ENCODE peak calls at places on chromosome 18, in ten cellular contexts. X, D, O, P, L, N, W, M, V and S are unnamed samples.

GRCh38 chr18:26516964-26517363 is 31.4 kb downstream of the KCTD1 start:
- DNase-seq in X (no peak), D (no peak), O (no peak), P (no peak), L (peak; percentile 68), N (no peak), W (no peak), M (no peak), V (no peak), S (no peak)

GRCh38 chr18:28123401-28124030 is 53.4 kb downstream of the CDH2 start:
- DNase-seq in X (no peak), D (no peak), O (no peak), P (no peak), L (no peak), N (no peak), W (no peak), M (no peak), V (no peak), S (no peak)

GRCh38 chr18:55509631-55510372 is 78.2 kb downstream of the TCF4 start:
- DNase-seq in X (no peak), D (peak; percentile 76), O (no peak), P (peak; percentile 45), L (peak; percentile 21), N (no peak), W (no peak), M (no peak), V (no peak), S (no peak)

GRCh38 chr18:79485788-79486355 is 90.1 kb downstream of the NFATC1 start:
- DNase-seq in X (no peak), D (peak; percentile 36), O (no peak), P (no peak), L (no peak), N (no peak), W (no peak), M (no peak), V (no peak), S (peak; percentile 1)

GRCh38 chr18:77131652-77132368 is 773 bp downstream of the MBP start:
- DNase-seq in X (peak; percentile 89), D (peak; percentile 66), O (peak; percentile 65), P (peak; percentile 75), L (peak; percentile 42), N (no peak), W (peak; percentile 65), M (peak; percentile 39), V (peak; percentile 54), S (peak; percentile 41)

GRCh38 chr18:60266558-60266957 is 106.0 kb downstream of the MC4R start:
- DNase-seq in X (no peak), D (no peak), O (no peak), P (no peak), L (no peak), N (no peak), W (no peak), M (no peak), V (no peak), S (no peak)

GRCh38 chr18:70417847-70418246 is 129.0 kb downstream of the SOCS6 start:
- DNase-seq in X (no peak), D (no peak), O (no peak), P (no peak), L (no peak), N (no peak), W (no peak), M (no peak), V (no peak), S (no peak)

GRCh38 chr18:1421502-1421901 is 516.8 kb downstream of the ADCYAP1 start:
- DNase-seq in X (no peak), D (no peak), O (no peak), P (no peak), L (no peak), N (no peak), W (no peak), M (no peak), V (no peak), S (no peak)

GRCh38 chr18:13376298-13376840 is 157.8 kb downstream of the LDLRAD4 start:
- DNase-seq in X (no peak), D (no peak), O (no peak), P (no peak), L (no peak), N (no peak), W (no peak), M (no peak), V (no peak), S (peak; percentile 76)

GRCh38 chr18:32470136-32470712 is 458 bp downstream of the GAREM1 start:
- DNase-seq in X (peak; percentile 37), D (peak; percentile 30), O (peak; percentile 64), P (peak; percentile 27), L (peak; percentile 75), N (no peak), W (peak; percentile 45), M (peak; percentile 48), V (peak; percentile 28), S (peak; percentile 4)

GRCh38 chr18:38923136-38923535 is 1357.5 kb upstream of the CELF4 start:
- DNase-seq in X (no peak), D (no peak), O (no peak), P (no peak), L (no peak), N (no peak), W (no peak), M (no peak), V (no peak), S (no peak)

GRCh38 chr18:55778731-55779460 is 190.9 kb upstream of the TCF4 start:
- DNase-seq in X (no peak), D (peak; percentile 38), O (no peak), P (no peak), L (no peak), N (no peak), W (no peak), M (no peak), V (no peak), S (no peak)

GRCh38 chr18:23302852-23303527 is 150.1 kb upstream of the RIOK3 start:
- DNase-seq in X (no peak), D (no peak), O (no peak), P (no peak), L (no peak), N (no peak), W (no peak), M (no peak), V (no peak), S (no peak)

GRCh38 chr18:57784034-57784815 is 18.9 kb downstream of the ATP8B1 start:
- DNase-seq in X (no peak), D (no peak), O (peak; percentile 19), P (no peak), L (no peak), N (no peak), W (no peak), M (no peak), V (no peak), S (no peak)

GRCh38 chr18:74334242-74334893 is 18.7 kb downstream of the C18orf63 start:
- DNase-seq in X (no peak), D (no peak), O (no peak), P (no peak), L (no peak), N (no peak), W (no peak), M (no peak), V (no peak), S (no peak)
- TF ChIP-seq CTCF in X (no peak), D (no peak), O (no peak), P (no peak), L (no peak), N (no peak), W (no peak), M (no peak), V (no peak), S (no peak)

GRCh38 chr18:2466978-2467377 is 104.3 kb downstream of the METTL4 start:
- DNase-seq in X (no peak), D (no peak), O (no peak), P (no peak), L (no peak), N (no peak), W (no peak), M (no peak), V (no peak), S (no peak)

DNA sequence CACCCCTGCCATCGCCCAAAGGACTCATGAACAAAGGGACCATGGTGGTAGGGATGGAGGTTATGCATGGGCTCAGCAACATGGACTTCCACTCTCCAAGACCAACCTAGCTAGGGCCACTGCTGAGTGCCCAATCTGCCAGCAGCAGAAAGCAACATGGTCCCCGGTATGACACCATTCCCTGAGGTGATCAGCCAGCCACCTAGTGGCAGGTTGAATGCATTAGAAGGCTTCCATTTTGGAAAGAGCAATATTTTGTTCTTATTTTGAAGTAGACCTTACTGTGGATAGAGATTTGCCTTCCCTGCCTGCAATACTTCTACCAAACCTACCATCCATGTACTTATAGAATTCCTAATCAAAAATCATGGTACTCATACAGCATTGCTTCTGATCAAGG is 99.8 kb downstream of the METTL4 start:
- DNase-seq in X (no peak), D (no peak), O (no peak), P (no peak), L (no peak), N (no peak), W (no peak), M (peak; percentile 14), V (peak; percentile 9), S (peak; percentile 7)
- TF ChIP-seq CTCF in X (no peak), D (peak; percentile 7), O (no peak), P (peak; percentile 7), L (peak; percentile 7), N (peak; percentile 42), W (no peak), M (no peak), V (no peak), S (no peak)

GRCh38 chr18:54506516-54507261 is 84.4 kb upstream of the DYNAP start:
- DNase-seq in X (no peak), D (no peak), O (no peak), P (no peak), L (no peak), N (no peak), W (no peak), M (no peak), V (no peak), S (no peak)

DNA sequence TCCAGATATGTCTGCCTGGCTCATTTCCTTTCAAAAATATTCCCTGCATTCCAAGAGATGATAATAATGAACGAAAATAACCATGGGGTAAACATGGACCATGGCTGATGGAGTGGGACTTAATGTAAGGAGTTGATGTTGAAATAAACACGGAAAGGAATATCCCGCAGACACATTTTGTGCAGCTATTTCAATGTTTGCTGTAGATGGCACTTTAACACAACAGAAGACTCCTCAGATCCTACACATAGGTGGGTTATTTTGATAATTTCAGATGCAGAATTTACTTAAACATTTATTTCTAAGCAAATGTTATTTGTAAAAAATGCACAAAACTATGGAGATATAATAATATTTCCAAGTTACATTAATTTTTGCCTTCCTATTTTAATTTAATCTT is 87.5 kb upstream of the DYNAP start:
- DNase-seq in X (no peak), D (no peak), O (no peak), P (no peak), L (no peak), N (no peak), W (no peak), M (no peak), V (no peak), S (no peak)
- TF ChIP-seq CTCF in X (no peak), D (no peak), O (no peak), P (no peak), L (no peak), N (no peak), W (no peak), M (no peak), V (no peak), S (no peak)

DNA sequence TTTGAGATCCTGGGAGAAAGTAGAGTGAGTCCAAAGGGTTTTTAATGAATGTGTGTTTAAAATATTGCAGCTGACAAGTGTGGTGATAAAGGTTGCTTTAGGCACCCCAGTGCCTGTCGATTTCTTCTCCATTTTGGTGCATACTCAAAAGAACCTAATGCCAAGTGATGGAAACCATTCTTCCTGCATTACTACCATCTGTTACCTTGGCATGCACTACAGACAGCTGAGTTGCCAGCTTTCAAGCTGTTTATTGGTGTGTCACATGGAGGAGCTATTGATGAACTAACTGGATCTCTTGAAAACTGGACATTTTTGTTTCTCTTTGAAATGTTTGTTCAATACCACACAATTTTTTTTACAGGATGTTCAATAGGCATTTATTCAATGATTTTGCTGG is 350.0 kb downstream of the AKAIN1 start:
- DNase-seq in X (no peak), D (no peak), O (no peak), P (no peak), L (no peak), N (no peak), W (no peak), M (no peak), V (no peak), S (no peak)
- TF ChIP-seq CTCF in X (no peak), D (no peak), O (no peak), P (no peak), L (no peak), N (no peak), W (no peak), M (no peak), V (no peak), S (no peak)